ENCODE peak calls at places on chromosomes 2 and 18, in five cellular contexts. A is IMR-90, V is neuronal stem cell, J is mesenchymal stem cell, M is H1. D is an unnamed sample.

GRCh38 chr2:72864500-72864899 is 22.7 kb upstream of the SPR start:
- DNase-seq in J (peak; percentile 17), M (no peak), A (peak; percentile 82), V (no peak), D (no peak)

GRCh38 chr2:170375192-170375591 is 197.2 kb downstream of the MYO3B start:
- DNase-seq in A (no peak), V (no peak), J (no peak), M (no peak), D (no peak)

GRCh38 chr2:10345813-10346212 is 43.1 kb downstream of the HPCAL1 start:
- DNase-seq in J (no peak), M (no peak), V (no peak), A (no peak), D (no peak)

GRCh38 chr2:26011990-26012856 is 21.7 kb upstream of the RAB10 start:
- DNase-seq in J (peak; percentile 84), A (peak; percentile 81), V (peak; percentile 64), M (no peak), D (peak; percentile 41)

GRCh38 chr2:136248242-136248641 is 130.3 kb upstream of the CXCR4 start:
- DNase-seq in M (no peak), J (peak; percentile 27), A (peak; percentile 30), V (no peak), D (no peak)

GRCh38 chr2:3357926-3358325 is 19.7 kb downstream of the EIPR1 start:
- DNase-seq in V (no peak), A (no peak), J (no peak), M (peak; percentile 16), D (no peak)

GRCh38 chr18:5895300-5895885 is at the start of gene TMEM200C:
- DNase-seq in J (peak; percentile 6), A (peak; percentile 43), V (peak; percentile 75), M (peak; percentile 66), D (no peak)

GRCh38 chr2:6866239-6866745 is 585 bp upstream of the CMPK2 start:
- DNase-seq in V (no peak), A (peak; percentile 3), J (peak; percentile 37), M (no peak), D (peak; percentile 48)

GRCh38 chr2:69299772-69300516 is 87.1 kb downstream of the GFPT1 start:
- DNase-seq in J (no peak), A (no peak), V (no peak), M (no peak), D (no peak)

GRCh38 chr2:3612639-3613523 is 18.0 kb downstream of the COLEC11 start:
- DNase-seq in A (no peak), M (peak; percentile 41), V (no peak), J (no peak), D (no peak)

GRCh38 chr2:210224660-210225460 is at the start of gene ACADL:
- DNase-seq in A (no peak), V (peak; percentile 54), J (peak; percentile 17), M (peak; percentile 76), D (peak; percentile 71)
- H4K8ac ChIP-seq in A (no peak within 1 kb of the TSS), V (no peak within 1 kb of the TSS), J (no peak within 1 kb of the TSS), M (peak within 1 kb of the TSS; percentile 77), D (no peak within 1 kb of the TSS)

GRCh38 chr2:98013407-98014042 is 17.8 kb upstream of the TMEM131 start:
- DNase-seq in M (no peak), J (peak; percentile 55), A (peak; percentile 73), V (no peak), D (no peak)
- H2AFZ ChIP-seq in M (peak overlapping the region; percentile 32), J (no peak overlapping the region), A (peak overlapping the region; percentile 75), V (peak overlapping the region; percentile 31), D (no peak overlapping the region)

DNA sequence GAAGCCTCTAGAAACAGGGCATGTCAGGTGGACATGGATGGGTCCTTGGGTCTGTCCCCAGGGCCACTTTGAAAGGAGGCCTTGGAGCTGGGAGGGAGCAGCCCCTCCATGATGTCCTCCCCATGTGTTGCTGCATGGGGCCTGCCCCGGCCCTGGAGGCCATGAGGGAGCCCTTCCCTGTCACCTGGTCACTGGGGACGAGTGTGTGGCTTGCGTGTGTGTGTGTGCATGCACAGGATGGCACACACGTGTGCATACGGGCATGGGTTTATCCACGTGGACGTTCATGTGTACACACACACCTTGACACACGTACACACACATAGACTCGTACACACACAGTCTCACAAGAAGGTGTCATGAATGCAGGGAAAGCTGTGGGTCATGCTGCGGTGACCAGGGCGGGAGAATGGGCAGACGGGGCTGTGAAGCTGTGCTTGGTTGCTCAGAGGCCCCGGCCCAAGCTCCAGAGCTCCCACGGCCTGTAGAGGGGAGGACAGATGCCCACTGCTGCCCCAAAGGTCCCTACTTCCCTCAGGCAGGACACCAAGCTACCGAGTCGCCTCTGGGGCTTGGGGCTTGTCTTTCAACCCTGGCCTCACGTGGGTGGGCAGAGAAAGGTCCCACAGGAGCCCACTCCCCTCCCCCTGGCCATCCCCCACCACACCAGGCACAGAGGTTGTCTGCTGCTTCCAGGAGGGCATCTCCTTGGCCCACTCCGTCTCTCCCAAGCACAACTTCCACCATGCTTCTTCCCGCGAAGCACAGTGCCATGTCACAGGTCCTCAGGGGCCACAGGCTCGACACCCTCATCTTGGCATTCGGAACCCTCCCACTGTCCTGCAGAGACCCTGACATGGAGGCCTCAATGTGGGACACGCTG is 42.3 kb upstream of the GPC1 start:
- DNase-seq in V (no peak), A (no peak), M (no peak), J (no peak), D (peak; percentile 15)
- H4K8ac ChIP-seq in V (no peak overlapping the region), A (no peak overlapping the region), M (peak overlapping the region; percentile 68), J (no peak overlapping the region), D (no peak overlapping the region)

GRCh38 chr2:204010611-204011560 is 74.3 kb downstream of the ICOS start:
- DNase-seq in A (no peak), J (no peak), M (no peak), V (no peak), D (no peak)
- H2AFZ ChIP-seq in A (no peak overlapping the region), J (no peak overlapping the region), M (peak overlapping the region; percentile 37), V (no peak overlapping the region), D (no peak overlapping the region)

D was measured in H9.